ENCODE peak calls at places on chromosomes 13 and 19, in eight cellular contexts. X is RCC 7860; N is NCI-H774; O is EL; K is epithelial cell of esophagus; A is stimulated activated CD4-positive, alpha-beta T cell treated with anti-CD3 and anti-CD28 coated beads, TNF-alpha, amount 100 ng/mL, for 1 hour; S is Daoy; D is central memory CD4-positive, alpha-beta T cell. U is an unnamed sample.

GRCh38 chr19:2208975-2209374 is 27.2 kb downstream of the PLEKHJ1 start:
- DNase-seq in X (no peak), K (no peak), D (no peak), O (no peak), A (no peak), S (no peak), N (no peak), U (no peak)

GRCh38 chr13:90545070-90545840 is 802.2 kb upstream of the MIR17HG start:
- DNase-seq in K (peak), N (no peak), O (peak), S (no peak), X (no peak), A (no peak), D (no peak), U (no peak)

GRCh38 chr13:76723551-76724232 is 162.5 kb downstream of the KCTD12 start:
- DNase-seq in K (peak), A (no peak), S (peak), N (no peak), D (no peak), O (peak), X (no peak), U (peak)

GRCh38 chr19:57389194-57389729 is 392 bp upstream of the ZNF548 start:
- DNase-seq in D (no peak), O (no peak), A (no peak), X (no peak), S (no peak), K (no peak), N (no peak), U (no peak)

GRCh38 chr19:14385492-14385891 is 4.2 kb downstream of the ADGRE5 start:
- DNase-seq in K (no peak), A (no peak), O (no peak), D (peak), S (no peak), X (no peak), N (no peak), U (no peak)

GRCh38 chr19:38263696-38264485 is 482 bp upstream of the SPINT2 start:
- DNase-seq in A (peak), N (peak), S (peak), K (peak), D (peak), X (peak), O (peak), U (peak)

GRCh38 chr13:51804295-51805172 is 571 bp upstream of the DHRS12 start:
- DNase-seq in A (no peak), K (no peak), N (no peak), D (no peak), S (no peak), O (no peak), X (no peak), U (no peak)

GRCh38 chr19:28454083-28454482 is 758.9 kb downstream of the UQCRFS1 start:
- DNase-seq in O (no peak), D (no peak), X (peak), K (no peak), S (peak), N (no peak), A (no peak), U (no peak)

GRCh38 chr19:38663156-38663651 is 15.8 kb downstream of the ACTN4 start:
- DNase-seq in X (no peak), N (no peak), D (no peak), O (no peak), S (no peak), A (no peak), K (no peak), U (no peak)

GRCh38 chr19:456547-457110 is 4.2 kb downstream of the SHC2 start:
- DNase-seq in K (no peak), A (no peak), O (no peak), D (no peak), X (no peak), S (no peak), N (peak), U (no peak)

GRCh38 chr13:73781384-73781783 is 352.8 kb downstream of the KLF12 start:
- DNase-seq in A (no peak), K (no peak), X (no peak), S (no peak), N (no peak), D (no peak), O (no peak), U (no peak)

GRCh38 chr13:109874921-109875454 is 88.6 kb upstream of the IRS2 start:
- DNase-seq in D (no peak), X (peak), A (no peak), O (peak), K (no peak), N (no peak), S (no peak), U (no peak)

U was measured in RPMI7951.